ENCODE peak calls at places on chromosomes 7 and 10, in eight cellular contexts. J, X, T, H, W, Q, I and U are unnamed samples.

GRCh38 chr10:117552156-117552620 is 9.6 kb downstream of the EMX2 start:
- DNase-seq in J (no peak), X (no peak), T (no peak), H (no peak), W (no peak), Q (no peak), I (no peak), U (no peak)

GRCh38 chr7:101094791-101095375 is 9.6 kb downstream of the TRIM56 start:
- DNase-seq in J (no peak), X (no peak), T (no peak), H (peak; percentile 66), W (peak; percentile 66), Q (no peak), I (no peak), U (no peak)

GRCh38 chr10:2798340-2798739 is 269.0 kb upstream of the PFKP start:
- DNase-seq in J (no peak), X (no peak), T (no peak), H (no peak), W (no peak), Q (no peak), I (no peak), U (no peak)

GRCh38 chr7:55017841-55018240 is 976 bp upstream of the EGFR start:
- DNase-seq in J (no peak), X (no peak), T (no peak), H (no peak), W (no peak), Q (no peak), I (no peak), U (no peak)

GRCh38 chr7:101608772-101609713 is 20.1 kb downstream of the MYL10 start:
- DNase-seq in J (no peak), X (peak; percentile 75), T (no peak), H (no peak), W (peak; percentile 78), Q (no peak), I (no peak), U (no peak)

GRCh38 chr7:125355899-125356298 is 426.3 kb upstream of the POT1 start:
- DNase-seq in J (no peak), X (no peak), T (no peak), H (no peak), W (no peak), Q (no peak), I (no peak), U (no peak)

GRCh38 chr7:140625908-140626868 is 14.4 kb downstream of the DENND2A start:
- DNase-seq in J (peak; percentile 85), X (peak; percentile 69), T (no peak), H (peak; percentile 98), W (peak; percentile 68), Q (no peak), I (no peak), U (peak; percentile 95)

GRCh38 chr10:80407836-80408197 is 534 bp upstream of the PRXL2A start:
- DNase-seq in J (no peak), X (peak; percentile 73), T (no peak), H (no peak), W (peak; percentile 66), Q (peak; percentile 17), I (no peak), U (no peak)

GRCh38 chr10:3749011-3749410 is 36.0 kb downstream of the KLF6 start:
- DNase-seq in J (no peak), X (no peak), T (no peak), H (no peak), W (no peak), Q (no peak), I (no peak), U (peak; percentile 19)

GRCh38 chr10:101925027-101925426 is 81.4 kb upstream of the KCNIP2 start:
- DNase-seq in J (no peak), X (no peak), T (no peak), H (no peak), W (no peak), Q (no peak), I (no peak), U (no peak)

GRCh38 chr7:44498230-44498954 is 7.9 kb upstream of the NUDCD3 start:
- DNase-seq in J (no peak), X (no peak), T (no peak), H (no peak), W (no peak), Q (no peak), I (no peak), U (no peak)

GRCh38 chr7:44078521-44078920 is 3.8 kb downstream of the POLM start:
- DNase-seq in J (no peak), X (no peak), T (peak; percentile 34), H (no peak), W (no peak), Q (no peak), I (no peak), U (no peak)

GRCh38 chr7:135758531-135758932 is 9.9 kb upstream of the FAM180A start:
- DNase-seq in J (peak; percentile 87), X (no peak), T (no peak), H (no peak), W (no peak), Q (no peak), I (no peak), U (no peak)

GRCh38 chr10:122295423-122295947 is 24.4 kb downstream of the BTBD16 start:
- DNase-seq in J (peak; percentile 55), X (no peak), T (no peak), H (no peak), W (peak; percentile 2), Q (no peak), I (no peak), U (peak; percentile 51)

GRCh38 chr7:26863504-26864308 is 684 bp downstream of the SKAP2 start:
- DNase-seq in J (no peak), X (no peak), T (peak; percentile 59), H (no peak), W (no peak), Q (no peak), I (peak; percentile 38), U (no peak)

DNA sequence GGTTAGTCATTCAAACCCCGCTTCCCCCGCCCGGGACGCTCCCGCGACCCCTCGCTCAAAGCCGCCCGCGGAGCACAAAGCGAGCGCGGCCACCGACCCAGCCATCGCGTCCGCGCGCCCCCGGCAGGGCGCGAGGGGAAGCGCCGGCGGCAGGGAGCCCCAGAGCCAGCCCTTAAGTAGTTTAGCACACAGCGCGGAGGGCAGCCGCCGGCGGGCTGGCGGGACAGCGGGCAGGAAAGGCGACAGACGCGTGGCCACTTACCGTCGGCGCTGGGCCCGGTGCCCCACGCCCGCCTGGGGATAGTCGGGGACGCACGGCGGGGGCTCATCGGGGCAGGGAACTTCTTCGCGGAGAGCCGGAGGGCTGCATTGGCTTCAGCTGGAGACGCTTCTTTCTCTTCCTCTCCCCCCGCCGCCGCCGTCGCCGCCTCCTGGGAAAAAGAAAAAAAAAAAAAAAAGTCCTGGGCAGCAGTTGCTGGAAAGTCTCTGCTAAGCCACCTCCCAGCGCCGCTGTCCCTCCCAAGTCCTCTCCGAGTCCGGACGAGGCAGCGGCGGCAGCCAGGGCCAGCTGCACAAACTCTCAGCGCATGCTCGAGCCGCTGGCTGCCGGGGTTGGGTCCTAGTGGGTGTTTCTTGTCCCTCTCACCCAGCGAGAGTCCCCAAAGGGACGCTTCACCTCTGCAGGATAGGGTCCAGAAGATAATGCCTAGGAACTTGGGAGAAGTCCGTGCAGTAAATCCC is at the start of gene TSPAN12:
- DNase-seq in J (peak; percentile 90), X (peak; percentile 88), T (no peak), H (peak; percentile 89), W (peak; percentile 83), Q (no peak), I (peak; percentile 87), U (peak; percentile 92)
- TF ChIP-seq CTCF in J (peak; percentile 76), X (peak; percentile 67), T (peak; percentile 79), H (peak; percentile 56), W (peak; percentile 65), Q (peak; percentile 85), I (peak; percentile 77), U (peak; percentile 70)

GRCh38 chr7:146781352-146782116 is 664.9 kb downstream of the CNTNAP2 start:
- DNase-seq in J (no peak), X (no peak), T (no peak), H (no peak), W (no peak), Q (no peak), I (no peak), U (no peak)
- TF ChIP-seq CTCF in J (no peak), X (no peak), T (no peak), H (no peak), W (no peak), Q (no peak), I (no peak), U (no peak)

DNA sequence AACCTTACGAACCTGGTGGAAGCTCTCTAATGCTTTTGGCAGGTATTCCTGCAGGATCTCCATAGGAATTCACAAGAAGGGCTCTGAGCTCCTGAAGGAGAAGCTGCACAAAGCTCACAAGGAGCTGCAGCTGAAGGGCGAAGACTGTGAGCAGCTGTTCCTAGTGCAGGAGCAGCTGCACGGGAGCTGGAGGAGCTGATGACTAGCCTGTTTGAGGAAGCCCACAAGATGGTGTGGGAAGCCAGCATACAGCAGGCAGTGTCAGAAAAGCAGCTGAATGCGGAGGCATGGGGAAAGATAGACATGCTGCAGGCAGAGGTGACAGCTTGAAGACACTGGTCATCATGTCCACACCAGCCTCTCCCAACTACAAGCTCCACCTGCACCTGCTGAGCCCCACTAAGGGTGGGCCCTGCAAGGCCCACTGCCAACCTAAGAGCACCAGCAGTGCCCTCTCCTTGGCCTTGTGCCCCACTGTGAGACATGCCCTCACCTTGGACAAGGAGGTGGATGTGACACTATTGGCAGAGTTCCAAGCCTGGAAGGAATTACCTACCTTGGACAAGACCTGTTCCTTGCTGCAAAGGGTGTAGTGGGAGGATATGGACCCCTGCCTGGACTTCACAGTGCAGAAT is 250.6 kb downstream of the BBS9 start:
- DNase-seq in J (no peak), X (no peak), T (no peak), H (no peak), W (no peak), Q (no peak), I (no peak), U (no peak)
- TF ChIP-seq CTCF in J (no peak), X (no peak), T (no peak), H (no peak), W (no peak), Q (no peak), I (no peak), U (no peak)

GRCh38 chr7:68441610-68442009 is 1156.7 kb upstream of the AUTS2 start:
- DNase-seq in J (no peak), X (no peak), T (no peak), H (no peak), W (no peak), Q (no peak), I (no peak), U (no peak)

GRCh38 chr7:68444956-68445355 is 1153.3 kb upstream of the AUTS2 start:
- DNase-seq in J (no peak), X (no peak), T (no peak), H (no peak), W (no peak), Q (no peak), I (no peak), U (no peak)

GRCh38 chr7:68442931-68443631 is 1155.2 kb upstream of the AUTS2 start:
- DNase-seq in J (no peak), X (no peak), T (no peak), H (no peak), W (no peak), Q (no peak), I (no peak), U (no peak)

GRCh38 chr7:68440870-68441269 is 1157.4 kb upstream of the AUTS2 start:
- DNase-seq in J (no peak), X (no peak), T (no peak), H (no peak), W (no peak), Q (no peak), I (no peak), U (no peak)

DNA sequence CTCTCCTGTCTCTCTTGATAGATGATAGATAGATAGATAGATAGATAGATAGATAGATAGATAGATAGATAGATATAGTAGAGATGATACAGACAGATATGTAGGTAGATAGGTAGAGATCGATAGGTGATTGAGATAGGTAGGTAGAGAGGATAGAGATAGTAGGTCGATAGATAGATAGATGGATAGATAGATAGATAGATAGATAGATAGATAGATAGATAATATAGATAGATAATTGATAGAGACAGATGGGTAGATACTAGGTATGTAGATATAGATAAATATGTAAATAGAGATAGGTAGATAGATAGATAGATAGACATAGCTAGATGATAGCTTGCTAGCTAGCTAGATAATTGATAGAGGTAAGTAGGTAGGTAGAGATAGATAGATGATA is 1154.2 kb upstream of the AUTS2 start:
- DNase-seq in J (no peak), X (no peak), T (no peak), H (no peak), W (no peak), Q (no peak), I (no peak), U (no peak)
- TF ChIP-seq CTCF in J (no peak), X (no peak), T (no peak), H (no peak), W (no peak), Q (no peak), I (no peak), U (no peak)